ENCODE peak calls at places on chromosomes 6 and 20, in six cellular contexts. Z is AG09319; V is mesenteric fat pad; W is stimulated activated CD4-positive, alpha-beta T cell treated with anti-CD3 and anti-CD28 coated beads, Interleukin-15, amount 100 ng/mL, for 48 hours; P is KG1; U is NCI-H82. J is an unnamed sample.

GRCh38 chr20:63750807-63751470 is 11.4 kb downstream of the SLC2A4RG start:
- DNase-seq in Z (no peak), V (no peak), W (no peak), P (no peak), U (peak), J (no peak)

GRCh38 chr20:63491635-63492230 is 7.2 kb downstream of the EEF1A2 start:
- DNase-seq in Z (no peak), V (no peak), W (no peak), P (no peak), U (no peak), J (no peak)

GRCh38 chr6:11381801-11382513 is 149.5 kb upstream of the NEDD9 start:
- DNase-seq in Z (no peak), V (no peak), W (peak), P (peak), U (no peak), J (peak)

GRCh38 chr6:139508576-139508975 is 134.1 kb upstream of the CITED2 start:
- DNase-seq in Z (no peak), V (no peak), W (no peak), P (no peak), U (no peak), J (no peak)

GRCh38 chr6:125789576-125790402 is 971 bp upstream of the NCOA7 start:
- DNase-seq in Z (no peak), V (no peak), W (no peak), P (peak), U (peak), J (no peak)

GRCh38 chr20:64057628-64058498 is 5.1 kb upstream of the TCEA2 start:
- DNase-seq in Z (no peak), V (no peak), W (peak), P (no peak), U (peak), J (peak)

GRCh38 chr6:75892384-75892783 is 143.3 kb downstream of the MYO6 start:
- DNase-seq in Z (no peak), V (no peak), W (no peak), P (no peak), U (no peak), J (no peak)

GRCh38 chr20:64138276-64138815 is 25.9 kb upstream of the MYT1 start:
- DNase-seq in Z (no peak), V (peak), W (no peak), P (no peak), U (no peak), J (no peak)

GRCh38 chr20:38221041-38221589 is 39.4 kb downstream of the KIAA1755 start:
- DNase-seq in Z (no peak), V (no peak), W (peak), P (peak), U (peak), J (peak)

GRCh38 chr20:38242848-38243449 is 17.6 kb downstream of the KIAA1755 start:
- DNase-seq in Z (no peak), V (no peak), W (no peak), P (peak), U (peak), J (peak)

GRCh38 chr6:137365648-137366047 is 128.5 kb downstream of the OLIG3 start:
- DNase-seq in Z (no peak), V (no peak), W (no peak), P (no peak), U (no peak), J (no peak)

GRCh38 chr6:37535701-37536461 is 36.2 kb upstream of the CCDC167 start:
- DNase-seq in Z (no peak), V (no peak), W (no peak), P (no peak), U (peak), J (no peak)

GRCh38 chr20:51365670-51366069 is 176.8 kb downstream of the NFATC2 start:
- DNase-seq in Z (no peak), V (no peak), W (no peak), P (no peak), U (no peak), J (peak)

GRCh38 chr20:10319855-10320254 is 101.2 kb downstream of the SNAP25 start:
- DNase-seq in Z (no peak), V (no peak), W (no peak), P (no peak), U (no peak), J (no peak)

GRCh38 chr20:10367425-10367920 is 66.5 kb downstream of the MKKS start:
- DNase-seq in Z (no peak), V (no peak), W (no peak), P (no peak), U (no peak), J (no peak)

GRCh38 chr20:46246527-46246926 is 61.8 kb downstream of the CDH22 start:
- DNase-seq in Z (no peak), V (no peak), W (no peak), P (no peak), U (no peak), J (no peak)

GRCh38 chr6:145147559-145147958 is 587.8 kb downstream of the EPM2A start:
- DNase-seq in Z (no peak), V (no peak), W (no peak), P (no peak), U (no peak), J (peak)

GRCh38 chr6:144710207-144710606 is 425.1 kb downstream of the UTRN start:
- DNase-seq in Z (peak), V (no peak), W (no peak), P (no peak), U (no peak), J (no peak)